ENCODE peak calls at places on chromosome 11, in seven cellular contexts. A, K, L, N, Y, J and P are unnamed samples.
A peak's percentile ranks its signal among the peaks of the same experiment; 100 is the strongest.

GRCh38 chr11:94925422-94926270 is 47.7 kb downstream of the CWC15 start:
- DNase-seq in A (no peak), K (no peak), L (no peak), N (no peak), Y (no peak), J (no peak), P (no peak)

GRCh38 chr11:81359476-81359875 is 1374.2 kb downstream of the FAM181B start:
- DNase-seq in A (no peak), K (no peak), L (no peak), N (no peak), Y (no peak), J (no peak), P (no peak)

GRCh38 chr11:2209370-2209801 is 37.8 kb upstream of the TH start:
- DNase-seq in A (no peak), K (no peak), L (no peak), N (no peak), Y (no peak), J (no peak), P (no peak)

GRCh38 chr11:122069946-122070345 is 46.1 kb downstream of the BLID start:
- DNase-seq in A (peak; percentile 65), K (peak; percentile 7), L (peak; percentile 91), N (peak; percentile 28), Y (peak; percentile 79), J (peak; percentile 40), P (peak; percentile 46)

GRCh38 chr11:9982127-9982795 is 311.8 kb downstream of the SBF2 start:
- DNase-seq in A (no peak), K (no peak), L (no peak), N (no peak), Y (no peak), J (no peak), P (peak; percentile 3)

GRCh38 chr11:44905131-44905866 is 45.4 kb downstream of the TP53I11 start:
- DNase-seq in A (no peak), K (no peak), L (peak; percentile 37), N (no peak), Y (no peak), J (no peak), P (no peak)

GRCh38 chr11:46916669-46917108 is 1.7 kb downstream of the LRP4 start:
- DNase-seq in A (no peak), K (peak; percentile 55), L (peak; percentile 78), N (peak; percentile 51), Y (peak; percentile 77), J (peak; percentile 66), P (peak; percentile 96)

GRCh38 chr11:69106124-69106811 is 49.5 kb upstream of the SMIM38 start:
- DNase-seq in A (no peak), K (no peak), L (no peak), N (peak; percentile 78), Y (no peak), J (no peak), P (no peak)

GRCh38 chr11:116691779-116692178 is 81.0 kb downstream of the BUD13 start:
- DNase-seq in A (peak; percentile 36), K (peak; percentile 31), L (peak; percentile 6), N (peak; percentile 56), Y (peak; percentile 68), J (peak; percentile 40), P (peak; percentile 69)

GRCh38 chr11:116179346-116179850 is 593.4 kb downstream of the BUD13 start:
- DNase-seq in A (no peak), K (no peak), L (no peak), N (no peak), Y (no peak), J (no peak), P (no peak)

GRCh38 chr11:96095884-96096301 is 172.0 kb upstream of the MTMR2 start:
- DNase-seq in A (no peak), K (no peak), L (no peak), N (peak; percentile 58), Y (peak; percentile 44), J (no peak), P (peak; percentile 53)

GRCh38 chr11:15097411-15097810 is 17.3 kb upstream of the INSC start:
- DNase-seq in A (no peak), K (no peak), L (no peak), N (no peak), Y (no peak), J (no peak), P (no peak)

GRCh38 chr11:75606099-75606498 is 44.0 kb downstream of the SERPINH1 start:
- DNase-seq in A (no peak), K (no peak), L (no peak), N (no peak), Y (no peak), J (no peak), P (no peak)

GRCh38 chr11:59776210-59777066 is 21.3 kb downstream of the STX3 start:
- DNase-seq in A (no peak), K (peak; percentile 90), L (peak; percentile 78), N (no peak), Y (peak; percentile 88), J (no peak), P (peak; percentile 96)

GRCh38 chr11:44746894-44747293 is 20.1 kb downstream of the TSPAN18 start:
- DNase-seq in A (no peak), K (no peak), L (no peak), N (no peak), Y (no peak), J (no peak), P (no peak)

GRCh38 chr11:129374993-129375721 is 491 bp upstream of the BARX2 start:
- DNase-seq in A (no peak), K (no peak), L (no peak), N (peak; percentile 80), Y (peak; percentile 50), J (no peak), P (peak; percentile 53)

GRCh38 chr11:114274637-114275036 is 21.6 kb upstream of the NNMT start:
- DNase-seq in A (no peak), K (no peak), L (no peak), N (no peak), Y (no peak), J (no peak), P (no peak)

GRCh38 chr11:128343134-128343514 is 244.2 kb downstream of the ETS1 start:
- DNase-seq in A (no peak), K (no peak), L (no peak), N (no peak), Y (no peak), J (no peak), P (no peak)
- H3K27ac ChIP-seq in A (no peak overlapping the region), K (no peak overlapping the region), L (peak overlapping the region; percentile 26), N (peak overlapping the region; percentile 73), Y (peak overlapping the region; percentile 78), J (no peak overlapping the region), P (peak overlapping the region; percentile 46)

GRCh38 chr11:133403900-133404299 is 128.4 kb downstream of the OPCML start:
- DNase-seq in A (no peak), K (no peak), L (no peak), N (no peak), Y (no peak), J (no peak), P (no peak)
- TF ChIP-seq CTCF in A (no peak), K (no peak), L (no peak), N (no peak), Y (peak; percentile 14), J (no peak), P (no peak)

GRCh38 chr11:19722702-19723101 is 10.1 kb downstream of the NAV2 start:
- DNase-seq in A (no peak), K (no peak), L (peak; percentile 36), N (no peak), Y (no peak), J (no peak), P (no peak)

GRCh38 chr11:19723572-19724342 is 11.1 kb downstream of the NAV2 start:
- DNase-seq in A (no peak), K (peak; percentile 12), L (peak; percentile 55), N (no peak), Y (peak; percentile 22), J (no peak), P (no peak)

GRCh38 chr11:19727246-19727645 is 14.6 kb downstream of the NAV2 start:
- DNase-seq in A (no peak), K (no peak), L (peak; percentile 80), N (no peak), Y (peak; percentile 50), J (no peak), P (no peak)

GRCh38 chr11:19725379-19726079 is 12.9 kb downstream of the NAV2 start:
- DNase-seq in A (no peak), K (no peak), L (no peak), N (peak; percentile 41), Y (no peak), J (no peak), P (no peak)

DNA sequence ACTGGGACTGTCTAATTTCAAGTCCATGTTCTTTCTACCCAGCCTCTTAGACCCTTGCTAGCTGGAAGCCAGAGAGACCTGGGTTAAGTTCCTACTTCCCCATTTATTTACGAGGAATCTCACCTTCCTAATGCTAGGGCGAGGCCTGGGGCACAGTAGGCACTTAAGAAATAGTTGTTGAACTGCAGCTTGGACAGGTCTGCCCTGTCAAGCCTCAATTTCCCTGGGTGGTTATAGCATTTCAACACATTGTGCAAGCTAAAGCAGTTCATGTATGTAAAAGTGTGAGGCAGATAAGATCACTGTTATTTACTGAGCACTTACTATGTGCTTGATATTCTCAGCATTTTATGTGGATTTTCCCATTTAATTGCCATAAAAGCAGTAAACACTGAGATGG is 12.1 kb downstream of the NAV2 start:
- DNase-seq in A (no peak), K (no peak), L (no peak), N (no peak), Y (no peak), J (no peak), P (no peak)
- H3K27ac ChIP-seq in A (peak overlapping the region; percentile 25), K (no peak overlapping the region), L (no peak overlapping the region), N (peak overlapping the region; percentile 56), Y (no peak overlapping the region), J (no peak overlapping the region), P (peak overlapping the region; percentile 75)

GRCh38 chr11:79441159-79441875 is 487 bp upstream of the TENM4 start:
- DNase-seq in A (no peak), K (no peak), L (peak; percentile 58), N (no peak), Y (no peak), J (peak; percentile 42), P (no peak)
- TF ChIP-seq CTCF in A (no peak), K (no peak), L (no peak), N (no peak), Y (no peak), J (no peak), P (peak; percentile 48)

DNA sequence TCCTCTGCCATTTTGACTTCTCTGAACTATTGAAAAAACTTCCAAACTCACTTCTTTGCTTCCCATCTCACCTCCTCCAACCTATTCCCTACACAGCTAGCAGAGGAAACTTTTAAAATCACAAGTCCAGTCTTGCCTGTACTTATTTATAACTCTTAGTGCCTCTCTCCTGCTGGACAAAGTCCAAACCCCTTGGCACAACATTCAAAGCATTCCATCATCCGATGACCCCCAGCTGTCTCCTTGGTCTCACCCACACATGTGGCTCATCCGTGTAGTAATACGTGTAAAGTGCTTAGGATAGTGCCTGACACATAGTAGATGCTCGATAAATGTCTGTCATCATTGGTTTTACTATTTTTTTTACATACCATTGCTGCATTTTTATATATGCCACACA is 101.4 kb downstream of the PARVA start:
- DNase-seq in A (no peak), K (peak; percentile 19), L (peak; percentile 51), N (no peak), Y (no peak), J (no peak), P (peak; percentile 75)
- H3K27ac ChIP-seq in A (no peak overlapping the region), K (no peak overlapping the region), L (peak overlapping the region; percentile 56), N (no peak overlapping the region), Y (no peak overlapping the region), J (no peak overlapping the region), P (no peak overlapping the region)